ENCODE peak calls at places on chromosomes 2 and 18, in nine cellular contexts. Y, K, W, I, F, O, L, A and D are unnamed samples.

GRCh38 chr18:48767090-48767670 is 183.6 kb downstream of the SMAD7 start:
- DNase-seq in Y (peak; percentile 43), K (no peak), W (peak; percentile 50), I (no peak), F (no peak), O (no peak), L (no peak), A (no peak), D (no peak)

GRCh38 chr2:231611273-231612198 is 18.9 kb downstream of the TEX44 start:
- DNase-seq in Y (peak; percentile 52), K (peak; percentile 84), W (peak; percentile 96), I (no peak), F (peak; percentile 96), O (peak; percentile 62), L (no peak), A (peak; percentile 49), D (peak; percentile 55)

GRCh38 chr2:167114018-167114417 is 225.7 kb downstream of the XIRP2 start:
- DNase-seq in Y (peak; percentile 54), K (no peak), W (no peak), I (no peak), F (no peak), O (no peak), L (no peak), A (no peak), D (no peak)

GRCh38 chr2:29110916-29111315 is 4.3 kb upstream of the CLIP4 start:
- DNase-seq in Y (no peak), K (no peak), W (peak; percentile 60), I (no peak), F (peak; percentile 76), O (no peak), L (no peak), A (no peak), D (no peak)

GRCh38 chr18:9751371-9752031 is 43.4 kb downstream of the RAB31 start:
- DNase-seq in Y (peak; percentile 68), K (no peak), W (no peak), I (no peak), F (no peak), O (no peak), L (no peak), A (no peak), D (no peak)

GRCh38 chr18:49922228-49922627 is 108.9 kb upstream of the ACAA2 start:
- DNase-seq in Y (no peak), K (no peak), W (no peak), I (no peak), F (peak; percentile 91), O (no peak), L (no peak), A (no peak), D (no peak)

GRCh38 chr2:200509227-200509607 is 651 bp downstream of the KCTD18 start:
- DNase-seq in Y (peak; percentile 18), K (no peak), W (peak; percentile 50), I (no peak), F (peak; percentile 13), O (no peak), L (no peak), A (no peak), D (peak; percentile 36)

GRCh38 chr2:144515694-144516416 is 4.1 kb downstream of the ZEB2 start:
- DNase-seq in Y (peak; percentile 75), K (no peak), W (peak; percentile 76), I (peak; percentile 76), F (no peak), O (peak; percentile 51), L (no peak), A (peak; percentile 57), D (peak; percentile 54)

GRCh38 chr18:35451032-35451431 is 46.7 kb downstream of the INO80C start:
- DNase-seq in Y (no peak), K (no peak), W (no peak), I (no peak), F (no peak), O (no peak), L (no peak), A (no peak), D (no peak)

GRCh38 chr2:45675130-45675812 is 23.8 kb downstream of the PRKCE start:
- DNase-seq in Y (no peak), K (no peak), W (peak; percentile 63), I (no peak), F (peak; percentile 84), O (no peak), L (no peak), A (peak; percentile 66), D (no peak)

GRCh38 chr18:49668583-49669290 is 106.9 kb downstream of the LIPG start:
- DNase-seq in Y (peak; percentile 73), K (no peak), W (no peak), I (no peak), F (no peak), O (peak; percentile 38), L (no peak), A (no peak), D (no peak)

DNA sequence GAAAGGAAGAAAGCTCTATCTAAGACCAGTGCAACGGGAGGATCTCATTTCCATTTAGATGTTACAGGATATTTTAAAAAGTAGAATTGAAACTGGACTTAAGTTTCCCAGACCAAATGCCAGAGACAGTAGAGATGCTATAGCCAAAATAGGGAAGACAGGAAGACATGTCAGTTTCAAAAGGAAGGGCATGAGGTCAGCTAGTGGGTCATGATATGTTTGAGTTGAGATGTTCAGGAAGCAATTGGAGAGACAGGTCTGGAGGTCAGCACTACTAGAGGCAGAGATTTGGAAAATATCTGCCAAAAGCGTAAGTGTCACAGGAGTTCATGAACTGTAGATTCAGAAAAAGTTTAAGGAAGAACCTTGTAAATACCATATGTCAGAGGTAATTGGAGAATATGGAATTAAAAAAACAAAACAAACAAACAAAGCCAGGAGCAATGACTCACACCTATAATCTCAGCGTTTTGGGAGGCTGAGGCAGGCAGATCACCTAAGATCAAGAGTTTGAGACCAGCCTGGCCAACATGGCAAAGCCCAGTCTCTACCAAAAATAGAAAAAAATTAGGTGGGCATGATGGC is 50.8 kb downstream of the EPHA4 start:
- DNase-seq in Y (no peak), K (no peak), W (no peak), I (no peak), F (no peak), O (no peak), L (no peak), A (no peak), D (no peak)
- H3K4me1 ChIP-seq in Y (peaks cover 2% of the 10 kb centered on the region), K (no peaks in the 10 kb centered on the region), W (peaks cover 28% of the 10 kb centered on the region), I (peaks cover 48% of the 10 kb centered on the region), F (no peaks in the 10 kb centered on the region), O (peaks cover 8% of the 10 kb centered on the region), L (peaks cover 20% of the 10 kb centered on the region), A (no peaks in the 10 kb centered on the region), D (peaks cover 8% of the 10 kb centered on the region)

DNA sequence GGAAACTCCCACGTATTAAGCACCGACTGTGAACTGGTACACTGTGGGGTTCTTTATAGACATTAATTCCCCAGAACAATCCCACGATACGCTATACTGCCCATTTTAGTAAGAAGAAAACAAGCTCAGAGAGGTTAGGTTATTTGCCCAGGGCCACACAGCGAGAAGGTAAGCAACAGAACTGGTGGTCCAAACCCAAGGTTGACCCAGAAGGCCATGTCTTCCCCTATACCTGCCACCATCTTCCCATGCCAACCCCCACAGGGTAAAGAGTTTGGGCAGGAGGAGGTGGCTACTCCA is 69.9 kb downstream of the MARCO start:
- DNase-seq in Y (no peak), K (no peak), W (no peak), I (no peak), F (no peak), O (no peak), L (no peak), A (no peak), D (no peak)
- H3K4me3 ChIP-seq in Y (no peak overlapping the region), K (no peak overlapping the region), W (no peak overlapping the region), I (no peak overlapping the region), F (no peak overlapping the region), O (no peak overlapping the region), L (no peak overlapping the region), A (no peak overlapping the region), D (no peak overlapping the region)

GRCh38 chr2:184767059-184767458 is 168.7 kb downstream of the ZNF804A start:
- DNase-seq in Y (no peak), K (no peak), W (no peak), I (no peak), F (no peak), O (no peak), L (no peak), A (no peak), D (no peak)

GRCh38 chr2:184765048-184765881 is 166.9 kb downstream of the ZNF804A start:
- DNase-seq in Y (no peak), K (no peak), W (no peak), I (no peak), F (no peak), O (no peak), L (no peak), A (no peak), D (no peak)

GRCh38 chr2:184769038-184769437 is 170.7 kb downstream of the ZNF804A start:
- DNase-seq in Y (peak; percentile 52), K (no peak), W (peak; percentile 66), I (no peak), F (no peak), O (no peak), L (no peak), A (no peak), D (no peak)

GRCh38 chr2:184769686-184770085 is 171.4 kb downstream of the ZNF804A start:
- DNase-seq in Y (no peak), K (no peak), W (no peak), I (no peak), F (no peak), O (no peak), L (no peak), A (no peak), D (no peak)
- H3K4me1 ChIP-seq in Y (no peaks in the 10 kb centered on the region), K (peaks cover 4% of the 10 kb centered on the region), W (peaks cover 12% of the 10 kb centered on the region), I (no peaks in the 10 kb centered on the region), F (no peaks in the 10 kb centered on the region), O (no peaks in the 10 kb centered on the region), L (no peaks in the 10 kb centered on the region), A (no peaks in the 10 kb centered on the region), D (no peaks in the 10 kb centered on the region)

GRCh38 chr18:46696268-46696667 is 39.2 kb upstream of the LOXHD1 start:
- DNase-seq in Y (no peak), K (no peak), W (no peak), I (no peak), F (no peak), O (no peak), L (no peak), A (no peak), D (no peak)

GRCh38 chr18:46704189-46704588 is 47.2 kb upstream of the LOXHD1 start:
- DNase-seq in Y (no peak), K (no peak), W (no peak), I (no peak), F (no peak), O (no peak), L (no peak), A (no peak), D (no peak)

GRCh38 chr18:46696702-46697101 is 39.7 kb upstream of the LOXHD1 start:
- DNase-seq in Y (no peak), K (no peak), W (no peak), I (no peak), F (no peak), O (no peak), L (no peak), A (no peak), D (no peak)

GRCh38 chr18:46702399-46702798 is 45.4 kb upstream of the LOXHD1 start:
- DNase-seq in Y (no peak), K (no peak), W (no peak), I (no peak), F (no peak), O (no peak), L (no peak), A (no peak), D (no peak)

DNA sequence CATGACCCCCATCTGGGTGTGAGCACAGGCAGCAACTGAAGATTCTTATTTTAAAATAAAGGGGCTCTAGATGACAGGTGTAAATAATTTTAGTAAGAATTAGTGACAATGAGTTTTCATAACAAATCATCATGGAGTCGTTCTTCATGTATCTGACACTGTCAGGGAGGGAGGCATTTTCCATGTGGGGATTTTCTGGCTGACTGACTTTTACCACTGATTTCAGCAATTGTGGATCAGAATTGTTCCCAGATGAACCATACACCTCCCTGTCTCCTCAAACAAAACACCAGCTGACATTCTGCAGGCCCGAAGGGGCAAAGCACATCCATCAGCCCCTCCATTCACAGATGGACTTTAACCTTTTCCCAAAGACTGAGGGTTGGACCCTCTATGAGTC is 43.0 kb upstream of the LOXHD1 start:
- DNase-seq in Y (no peak), K (no peak), W (no peak), I (no peak), F (no peak), O (no peak), L (no peak), A (no peak), D (no peak)
- H3K4me3 ChIP-seq in Y (no peak overlapping the region), K (no peak overlapping the region), W (no peak overlapping the region), I (no peak overlapping the region), F (no peak overlapping the region), O (no peak overlapping the region), L (no peak overlapping the region), A (no peak overlapping the region), D (no peak overlapping the region)